ENCODE peak calls at places on chromosome 12, in five cellular contexts. Q is K562, N is HepG2, I is GM12878, H is HCT116. B is an unnamed sample.

GRCh38 chr12:116919247-116919671 is 8.5 kb downstream of the FBXW8 start:
- DNase-seq in Q (peak), N (no peak), I (no peak), H (no peak), B (no peak)

GRCh38 chr12:33724867-33725266 is 285.2 kb upstream of the SYT10 start:
- DNase-seq in Q (no peak), N (no peak), I (no peak), H (no peak), B (no peak)

GRCh38 chr12:38892090-38892786 is 13.2 kb downstream of the CPNE8 start:
- DNase-seq in Q (no peak), N (peak), I (no peak), H (no peak), B (no peak)

GRCh38 chr12:43336962-43337555 is 214.9 kb downstream of the ADAMTS20 start:
- DNase-seq in Q (no peak), N (no peak), I (no peak), H (peak), B (peak)

GRCh38 chr12:48946943-48947342 is 10.3 kb downstream of the ARF3 start:
- DNase-seq in Q (no peak), N (no peak), I (no peak), H (no peak), B (no peak)

GRCh38 chr12:51621155-51621922 is 30.3 kb downstream of the SCN8A start:
- DNase-seq in Q (no peak), N (no peak), I (no peak), H (no peak), B (no peak)

GRCh38 chr12:82359115-82359478 is 768 bp downstream of the METTL25 start:
- DNase-seq in Q (no peak), N (no peak), I (no peak), H (no peak), B (peak)

GRCh38 chr12:31470462-31470861 is 120.5 kb downstream of the DENND5B start:
- DNase-seq in Q (no peak), N (no peak), I (no peak), H (no peak), B (no peak)

GRCh38 chr12:74619886-74620285 is 82.3 kb downstream of the ATXN7L3B start:
- DNase-seq in Q (no peak), N (no peak), I (no peak), H (no peak), B (no peak)

GRCh38 chr12:77485961-77486579 is 344.6 kb upstream of the NAV3 start:
- DNase-seq in Q (no peak), N (no peak), I (no peak), H (no peak), B (peak)
- TF ChIP-seq EZH2 in Q (no peak), N (no peak), I (no peak), H (no peak), B (no peak)

DNA sequence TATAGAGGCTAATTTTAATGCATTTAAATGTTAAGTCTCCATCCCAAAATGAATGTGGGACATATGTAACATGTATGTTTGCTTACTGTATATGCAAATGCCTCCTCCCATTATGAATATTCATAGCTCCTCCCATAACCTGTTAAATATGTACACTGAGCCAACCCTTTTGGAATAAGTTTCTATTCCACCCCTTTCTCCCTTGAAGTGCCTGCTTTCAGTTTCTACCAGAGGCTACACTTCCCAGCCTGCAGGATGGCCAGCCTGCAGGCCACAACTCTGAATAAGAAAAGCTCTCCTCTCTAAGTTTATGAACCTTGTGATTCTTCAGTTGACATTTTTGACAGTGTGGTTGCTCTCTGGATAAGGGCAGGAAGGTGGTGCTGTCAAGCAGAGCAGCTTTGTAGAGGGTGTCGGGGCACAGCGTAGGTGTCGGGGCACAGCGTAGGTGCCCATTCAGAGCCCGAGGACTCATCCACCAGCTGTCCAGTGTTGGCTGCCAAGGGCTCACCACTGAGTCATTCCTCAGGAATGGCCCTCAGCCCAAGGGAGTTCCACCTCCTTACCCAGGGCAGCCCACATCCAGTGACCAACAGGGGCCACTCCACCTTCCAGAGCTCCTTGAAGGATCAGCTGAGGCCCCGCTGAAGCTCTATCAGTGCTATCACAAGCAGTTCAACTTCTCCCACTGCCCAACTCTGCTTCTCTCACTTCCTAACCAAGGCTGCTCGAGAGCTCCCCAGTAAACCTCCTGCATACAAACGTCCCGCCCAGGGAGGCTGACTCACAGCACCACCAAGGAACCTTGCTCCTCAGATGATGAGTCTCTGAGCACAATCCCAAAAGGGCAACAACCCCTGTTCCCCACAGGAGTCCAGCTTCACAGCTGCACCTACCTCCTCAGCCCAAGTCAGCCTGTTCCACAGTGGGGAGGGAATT is 31.4 kb downstream of the VWF start:
- DNase-seq in Q (no peak), N (no peak), I (no peak), H (peak), B (no peak)
- TF ChIP-seq REST in Q (no peak), N (no peak), I (no peak), H (no peak), B (no peak)

GRCh38 chr12:14836336-14837210 is 6.8 kb downstream of the ART4 start:
- DNase-seq in Q (no peak), N (peak), I (no peak), H (no peak), B (no peak)
- H2AFZ ChIP-seq in Q (no peak), N (no peak), I (no peak), H (no peak), B (no peak)

GRCh38 chr12:69331482-69331845 is 16.7 kb upstream of the LYZ start:
- DNase-seq in Q (no peak), N (no peak), I (no peak), H (no peak), B (no peak)
- TF ChIP-seq EZH2 in Q (no peak), N (no peak), I (no peak), H (no peak), B (no peak)

B was measured in GM23338.